ENCODE peak calls at places on chromosomes 7 and 10, in ten cellular contexts. C is nephron progenitor cell; T is GM20000; J is left kidney; Q is activated T-helper 1 cell treated with Interleukin-2 at 50 U/mL for 16 hours; D is right lobe of liver; W is transverse colon; M is activated CD4-positive, alpha-beta T cell treated with anti-CD3 and anti-CD28 coated beads for 4 hours; Y is tibial nerve; A is activated T-cell treated with anti-CD3 and anti-CD28 coated beads, Interleukin-2, amount 50 U/mL, for 24 hours. P is an unnamed sample.

GRCh38 chr10:122279725-122280141 is 8.6 kb downstream of the BTBD16 start:
- DNase-seq in C (peak; percentile 71), T (no peak), J (peak; percentile 84), Q (no peak), D (no peak), W (no peak), M (no peak), Y (no peak), A (no peak), P (no peak)

GRCh38 chr7:31065021-31065593 is 13.0 kb downstream of the ADCYAP1R1 start:
- DNase-seq in C (no peak), T (no peak), J (no peak), Q (no peak), D (no peak), W (no peak), M (no peak), Y (no peak), A (no peak), P (no peak)

GRCh38 chr7:129427646-129428045 is 6.6 kb upstream of the STRIP2 start:
- DNase-seq in C (no peak), T (no peak), J (no peak), Q (no peak), D (no peak), W (no peak), M (no peak), Y (no peak), A (no peak), P (no peak)

GRCh38 chr10:69481280-69481679 is 30.0 kb downstream of the TSPAN15 start:
- DNase-seq in C (no peak), T (no peak), J (peak; percentile 79), Q (no peak), D (no peak), W (no peak), M (no peak), Y (no peak), A (no peak), P (peak; percentile 29)

GRCh38 chr7:76262683-76263402 is 39.6 kb upstream of the HSPB1 start:
- DNase-seq in C (peak; percentile 76), T (peak; percentile 78), J (peak; percentile 85), Q (no peak), D (peak; percentile 73), W (peak; percentile 49), M (no peak), Y (no peak), A (no peak), P (peak; percentile 67)

GRCh38 chr7:137634356-137634755 is 212.4 kb downstream of the DGKI start:
- DNase-seq in C (no peak), T (no peak), J (no peak), Q (no peak), D (no peak), W (no peak), M (no peak), Y (no peak), A (no peak), P (no peak)

GRCh38 chr7:33062023-33062781 is at the start of gene NT5C3A:
- DNase-seq in C (no peak), T (peak; percentile 64), J (peak; percentile 75), Q (no peak), D (peak; percentile 52), W (peak; percentile 52), M (peak; percentile 38), Y (no peak), A (no peak), P (peak; percentile 35)

GRCh38 chr7:87420173-87420572 is 55.3 kb downstream of the ABCB4 start:
- DNase-seq in C (no peak), T (no peak), J (no peak), Q (no peak), D (no peak), W (no peak), M (no peak), Y (no peak), A (no peak), P (no peak)

GRCh38 chr7:111735661-111736323 is 173.5 kb upstream of the IMMP2L start:
- DNase-seq in C (peak; percentile 69), T (peak; percentile 60), J (peak; percentile 84), Q (no peak), D (peak; percentile 56), W (peak; percentile 50), M (peak; percentile 37), Y (peak; percentile 27), A (peak; percentile 37), P (no peak)

GRCh38 chr10:77927343-77928256 is 1.0 kb upstream of the DLG5 start:
- DNase-seq in C (peak; percentile 12), T (no peak), J (peak; percentile 64), Q (no peak), D (no peak), W (no peak), M (no peak), Y (no peak), A (peak; percentile 28), P (no peak)

GRCh38 chr10:114839901-114840300 is 18.3 kb downstream of the FHIP2A start:
- DNase-seq in C (no peak), T (no peak), J (no peak), Q (no peak), D (no peak), W (no peak), M (no peak), Y (no peak), A (no peak), P (no peak)

GRCh38 chr10:102279104-102279503 is 33.8 kb downstream of the GBF1 start:
- DNase-seq in C (no peak), T (no peak), J (no peak), Q (no peak), D (no peak), W (no peak), M (no peak), Y (no peak), A (no peak), P (no peak)

GRCh38 chr10:68171539-68172080 is 60.3 kb downstream of the ATOH7 start:
- DNase-seq in C (no peak), T (no peak), J (no peak), Q (no peak), D (no peak), W (no peak), M (no peak), Y (no peak), A (no peak), P (no peak)

GRCh38 chr7:30562498-30562897 is 32.2 kb upstream of the GARS1 start:
- DNase-seq in C (no peak), T (no peak), J (peak; percentile 30), Q (no peak), D (no peak), W (no peak), M (no peak), Y (no peak), A (no peak), P (no peak)

GRCh38 chr10:12228851-12229250 is 32.9 kb downstream of the CDC123 start:
- DNase-seq in C (no peak), T (no peak), J (no peak), Q (no peak), D (no peak), W (no peak), M (no peak), Y (no peak), A (no peak), P (no peak)

GRCh38 chr7:17709599-17709998 is 230.7 kb downstream of the SNX13 start:
- DNase-seq in C (no peak), T (no peak), J (no peak), Q (no peak), D (no peak), W (no peak), M (no peak), Y (no peak), A (no peak), P (no peak)

GRCh38 chr10:74431816-74432215 is 280.8 kb downstream of the ADK start:
- DNase-seq in C (no peak), T (no peak), J (no peak), Q (no peak), D (no peak), W (no peak), M (no peak), Y (no peak), A (no peak), P (no peak)

P was measured in Peyer's patch.